ENCODE peak calls at places on chromosome 13, in six cellular contexts. One of them, this sample, is unnamed.

GRCh38 chr13:76463314-76463713 is 422.9 kb downstream of the KCTD12 start:
- DNase-seq in NCI-H1105 treated with DMSO at 0.1 percent for 48 hours: no peak
- DNase-seq in kidney epithelial cell: no peak
- DNase-seq in stimulated activated CD4-positive, alpha-beta T cell treated with anti-CD3 and anti-CD28 coated beads, Interleukin-4, amount 100 ng/mL, for 1 hour: no peak
- DNase-seq in T-helper 17 cell: no peak
- DNase-seq in left ventricle myocardium inferior: no peak
- DNase-seq in this sample: no peak

GRCh38 chr13:49651775-49652690 is 23.7 kb downstream of the ARL11 start:
- DNase-seq in left ventricle myocardium inferior: no peak
- DNase-seq in NCI-H1105 treated with DMSO at 0.1 percent for 48 hours: no peak
- DNase-seq in T-helper 17 cell: no peak
- DNase-seq in kidney epithelial cell: no peak
- DNase-seq in stimulated activated CD4-positive, alpha-beta T cell treated with anti-CD3 and anti-CD28 coated beads, Interleukin-4, amount 100 ng/mL, for 1 hour: no peak
- DNase-seq in this sample: no peak

GRCh38 chr13:37640499-37640898 is 41.9 kb upstream of the POSTN start:
- DNase-seq in NCI-H1105 treated with DMSO at 0.1 percent for 48 hours: peak
- DNase-seq in stimulated activated CD4-positive, alpha-beta T cell treated with anti-CD3 and anti-CD28 coated beads, Interleukin-4, amount 100 ng/mL, for 1 hour: no peak
- DNase-seq in T-helper 17 cell: no peak
- DNase-seq in kidney epithelial cell: peak
- DNase-seq in left ventricle myocardium inferior: no peak
- DNase-seq in this sample: peak

GRCh38 chr13:99698010-99698815 is 196.9 kb downstream of the TM9SF2 start:
- DNase-seq in T-helper 17 cell: no peak
- DNase-seq in left ventricle myocardium inferior: no peak
- DNase-seq in kidney epithelial cell: no peak
- DNase-seq in stimulated activated CD4-positive, alpha-beta T cell treated with anti-CD3 and anti-CD28 coated beads, Interleukin-4, amount 100 ng/mL, for 1 hour: no peak
- DNase-seq in NCI-H1105 treated with DMSO at 0.1 percent for 48 hours: no peak
- DNase-seq in this sample: no peak

GRCh38 chr13:79227418-79227817 is 178.6 kb downstream of the RBM26 start:
- DNase-seq in kidney epithelial cell: no peak
- DNase-seq in left ventricle myocardium inferior: no peak
- DNase-seq in NCI-H1105 treated with DMSO at 0.1 percent for 48 hours: no peak
- DNase-seq in T-helper 17 cell: no peak
- DNase-seq in stimulated activated CD4-positive, alpha-beta T cell treated with anti-CD3 and anti-CD28 coated beads, Interleukin-4, amount 100 ng/mL, for 1 hour: no peak
- DNase-seq in this sample: no peak

GRCh38 chr13:73058741-73059459 is at the start of gene KLF5:
- DNase-seq in NCI-H1105 treated with DMSO at 0.1 percent for 48 hours: peak
- DNase-seq in T-helper 17 cell: peak
- DNase-seq in stimulated activated CD4-positive, alpha-beta T cell treated with anti-CD3 and anti-CD28 coated beads, Interleukin-4, amount 100 ng/mL, for 1 hour: peak
- DNase-seq in left ventricle myocardium inferior: peak
- DNase-seq in kidney epithelial cell: peak
- DNase-seq in this sample: peak

GRCh38 chr13:105334211-105334610 is 1201.3 kb downstream of the EFNB2 start:
- DNase-seq in T-helper 17 cell: no peak
- DNase-seq in NCI-H1105 treated with DMSO at 0.1 percent for 48 hours: no peak
- DNase-seq in left ventricle myocardium inferior: no peak
- DNase-seq in kidney epithelial cell: peak
- DNase-seq in stimulated activated CD4-positive, alpha-beta T cell treated with anti-CD3 and anti-CD28 coated beads, Interleukin-4, amount 100 ng/mL, for 1 hour: no peak
- DNase-seq in this sample: no peak

GRCh38 chr13:77544365-77544764 is 8.9 kb downstream of the SCEL start:
- DNase-seq in T-helper 17 cell: no peak
- DNase-seq in stimulated activated CD4-positive, alpha-beta T cell treated with anti-CD3 and anti-CD28 coated beads, Interleukin-4, amount 100 ng/mL, for 1 hour: no peak
- DNase-seq in left ventricle myocardium inferior: peak
- DNase-seq in NCI-H1105 treated with DMSO at 0.1 percent for 48 hours: peak
- DNase-seq in kidney epithelial cell: no peak
- DNase-seq in this sample: no peak

GRCh38 chr13:20964904-20965303 is 62.4 kb upstream of the XPO4 start:
- DNase-seq in NCI-H1105 treated with DMSO at 0.1 percent for 48 hours: no peak
- DNase-seq in T-helper 17 cell: no peak
- DNase-seq in left ventricle myocardium inferior: no peak
- DNase-seq in stimulated activated CD4-positive, alpha-beta T cell treated with anti-CD3 and anti-CD28 coated beads, Interleukin-4, amount 100 ng/mL, for 1 hour: no peak
- DNase-seq in kidney epithelial cell: peak
- DNase-seq in this sample: no peak